ENCODE peak calls at places on chromosomes 3 and 15, in six cellular contexts. J is adrenal gland, W is breast epithelium, C is tibial nerve, I is vagina, H is ovary. Q is an unnamed sample.

GRCh38 chr3:114519415-114519814 is 225.6 kb downstream of the TIGIT start:
- DNase-seq in J (no peak), W (no peak), C (no peak), I (no peak), H (no peak), Q (no peak)

GRCh38 chr3:52046186-52046913 is 10.0 kb downstream of the DUSP7 start:
- DNase-seq in J (peak; percentile 79), W (no peak), C (no peak), I (no peak), H (no peak), Q (peak; percentile 95)

GRCh38 chr3:96007650-96008195 is 806.7 kb upstream of the EPHA6 start:
- DNase-seq in J (no peak), W (no peak), C (no peak), I (no peak), H (no peak), Q (no peak)

GRCh38 chr3:98801042-98801747 is 38.1 kb downstream of the ST3GAL6 start:
- DNase-seq in J (no peak), W (no peak), C (no peak), I (no peak), H (no peak), Q (no peak)

GRCh38 chr3:193946945-193947344 is 189.0 kb upstream of the HES1 start:
- DNase-seq in J (no peak), W (no peak), C (no peak), I (no peak), H (no peak), Q (no peak)

GRCh38 chr3:168865022-168865551 is 769.4 kb upstream of the GOLIM4 start:
- DNase-seq in J (no peak), W (no peak), C (peak; percentile 26), I (no peak), H (no peak), Q (no peak)

GRCh38 chr3:181358060-181358459 is 353.7 kb upstream of the SOX2 start:
- DNase-seq in J (no peak), W (no peak), C (no peak), I (no peak), H (no peak), Q (no peak)

GRCh38 chr3:88231207-88231606 is 81.4 kb downstream of the C3orf38 start:
- DNase-seq in J (no peak), W (no peak), C (no peak), I (no peak), H (no peak), Q (peak; percentile 5)

GRCh38 chr3:107142171-107142570 is 235.1 kb upstream of the CCDC54 start:
- DNase-seq in J (no peak), W (no peak), C (no peak), I (no peak), H (no peak), Q (no peak)

GRCh38 chr15:48049736-48050135 is 71.1 kb upstream of the SLC24A5 start:
- DNase-seq in J (no peak), W (no peak), C (no peak), I (no peak), H (no peak), Q (no peak)

GRCh38 chr15:69154684-69155083 is 5.8 kb upstream of the GLCE start:
- DNase-seq in J (no peak), W (no peak), C (no peak), I (no peak), H (no peak), Q (no peak)

GRCh38 chr3:30461311-30461710 is 145.1 kb upstream of the TGFBR2 start:
- DNase-seq in J (no peak), W (no peak), C (no peak), I (no peak), H (no peak), Q (no peak)

GRCh38 chr15:56468271-56468912 is 3.5 kb upstream of the MNS1 start:
- DNase-seq in J (no peak), W (no peak), C (no peak), I (no peak), H (no peak), Q (no peak)

GRCh38 chr3:43748179-43748578 is 57.4 kb downstream of the ABHD5 start:
- DNase-seq in J (no peak), W (no peak), C (no peak), I (no peak), H (no peak), Q (no peak)

GRCh38 chr3:11206316-11206715 is 52.0 kb downstream of the HRH1 start:
- DNase-seq in J (no peak), W (no peak), C (no peak), I (no peak), H (no peak), Q (no peak)

GRCh38 chr15:59611277-59612260 is at the start of gene GCNT3:
- DNase-seq in J (peak; percentile 43), W (no peak), C (no peak), I (no peak), H (no peak), Q (peak; percentile 20)

GRCh38 chr3:87920549-87920948 is 138.3 kb downstream of the CGGBP1 start:
- DNase-seq in J (no peak), W (no peak), C (no peak), I (no peak), H (no peak), Q (no peak)

GRCh38 chr15:40091861-40092415 is 16.7 kb downstream of the BMF start:
- DNase-seq in J (no peak), W (no peak), C (no peak), I (no peak), H (no peak), Q (no peak)

GRCh38 chr3:151228291-151229125 is 25.5 kb upstream of the GPR171 start:
- DNase-seq in J (peak; percentile 42), W (no peak), C (no peak), I (no peak), H (no peak), Q (no peak)

GRCh38 chr3:32018723-32019564 is 37.4 kb downstream of the ZNF860 start:
- DNase-seq in J (no peak), W (no peak), C (peak; percentile 24), I (no peak), H (no peak), Q (peak; percentile 30)

GRCh38 chr3:113245775-113246174 is 34.4 kb downstream of the BOC start:
- DNase-seq in J (no peak), W (no peak), C (peak; percentile 70), I (no peak), H (no peak), Q (no peak)

GRCh38 chr3:52841211-52841980 is 6.6 kb upstream of the MUSTN1 start:
- DNase-seq in J (peak; percentile 61), W (no peak), C (no peak), I (no peak), H (no peak), Q (no peak)

GRCh38 chr3:49171775-49172500 is 540 bp downstream of the KLHDC8B start:
- DNase-seq in J (no peak), W (no peak), C (no peak), I (no peak), H (no peak), Q (no peak)

GRCh38 chr3:9398715-9399708 is 1.6 kb downstream of the SETD5 start:
- DNase-seq in J (peak; percentile 50), W (no peak), C (no peak), I (no peak), H (no peak), Q (no peak)

GRCh38 chr3:9397911-9398714 is 698 bp downstream of the SETD5 start:
- DNase-seq in J (peak; percentile 68), W (peak; percentile 54), C (peak; percentile 32), I (no peak), H (peak; percentile 53), Q (no peak)

GRCh38 chr3:9400626-9401025 is 3.2 kb downstream of the SETD5 start:
- DNase-seq in J (no peak), W (no peak), C (no peak), I (no peak), H (no peak), Q (no peak)

GRCh38 chr3:9401986-9402385 is 4.6 kb downstream of the SETD5 start:
- DNase-seq in J (no peak), W (no peak), C (no peak), I (no peak), H (no peak), Q (no peak)

GRCh38 chr3:9399746-9400145 is 2.3 kb downstream of the SETD5 start:
- DNase-seq in J (peak; percentile 86), W (peak; percentile 54), C (peak; percentile 53), I (no peak), H (peak; percentile 74), Q (peak; percentile 42)
- TF ChIP-seq POLR2A in J (no peak), W (no peak), C (no peak), I (peak; percentile 22), H (no peak), Q (no peak)

DNA sequence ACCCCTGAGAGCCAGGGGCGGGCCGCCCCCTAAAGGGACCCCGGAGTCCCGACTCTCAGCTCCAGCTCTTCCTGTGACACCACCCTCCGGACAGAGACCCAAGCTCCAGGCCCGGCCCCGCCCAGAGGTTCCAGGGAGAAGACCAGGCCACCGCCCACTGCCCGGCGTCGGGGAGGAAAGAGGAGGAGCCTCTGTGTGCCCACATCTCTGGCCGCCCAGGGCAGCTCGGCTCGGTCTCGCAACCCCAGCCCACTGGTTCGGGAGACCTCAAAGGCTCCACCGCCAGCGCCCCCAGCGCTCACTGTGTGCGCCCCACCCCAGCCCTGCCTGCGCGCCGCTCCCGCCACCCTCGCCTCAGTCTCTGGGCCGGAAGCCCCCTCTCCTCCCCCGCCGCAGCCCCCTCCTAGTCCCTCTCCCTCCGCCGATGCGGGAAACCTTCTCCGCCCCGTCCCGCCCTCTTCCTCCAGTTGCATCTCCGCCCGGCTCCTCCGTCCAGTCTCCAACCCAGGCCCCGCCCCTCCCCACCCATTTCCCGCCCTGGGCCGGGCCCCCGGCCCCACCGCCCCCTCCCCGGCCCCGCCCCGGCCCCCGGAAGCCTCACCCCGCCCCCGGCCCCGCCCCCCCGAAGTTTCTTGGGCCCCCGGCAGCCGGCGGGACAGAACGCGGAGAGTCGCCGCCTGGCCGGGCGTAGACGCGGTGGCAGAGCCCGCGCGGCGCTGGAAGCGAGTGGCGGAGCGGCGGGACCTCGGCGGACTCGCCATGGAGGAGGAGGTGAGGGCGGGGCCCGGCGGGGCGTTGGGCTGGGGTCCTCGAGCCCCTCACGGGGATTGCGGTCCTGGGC is at the start of gene PLEKHO2:
- DNase-seq in J (peak; percentile 99), W (peak; percentile 95), C (peak; percentile 91), I (no peak), H (peak; percentile 98), Q (peak; percentile 83)
- TF ChIP-seq POLR2A in J (peak; percentile 83), W (peak; percentile 77), C (peak; percentile 79), I (peak; percentile 89), H (peak; percentile 85), Q (peak; percentile 96)

GRCh38 chr3:127774647-127775046 is 47.7 kb downstream of the MGLL start:
- DNase-seq in J (no peak), W (no peak), C (no peak), I (no peak), H (no peak), Q (no peak)

GRCh38 chr3:127776347-127776746 is 46.0 kb downstream of the MGLL start:
- DNase-seq in J (no peak), W (no peak), C (no peak), I (no peak), H (no peak), Q (no peak)

GRCh38 chr3:127777332-127777731 is 45.0 kb downstream of the MGLL start:
- DNase-seq in J (no peak), W (no peak), C (no peak), I (no peak), H (no peak), Q (no peak)

GRCh38 chr3:127773752-127774395 is 48.4 kb downstream of the MGLL start:
- DNase-seq in J (no peak), W (no peak), C (no peak), I (no peak), H (no peak), Q (no peak)

GRCh38 chr3:127775398-127776109 is 46.8 kb downstream of the MGLL start:
- DNase-seq in J (peak; percentile 60), W (no peak), C (peak; percentile 46), I (no peak), H (no peak), Q (no peak)
- TF ChIP-seq POLR2A in J (no peak), W (no peak), C (no peak), I (no peak), H (no peak), Q (no peak)

GRCh38 chr3:65107174-65107573 is 419.4 kb upstream of the ADAMTS9 start:
- DNase-seq in J (peak; percentile 13), W (no peak), C (no peak), I (no peak), H (no peak), Q (no peak)
- TF ChIP-seq POLR2A in J (no peak), W (no peak), C (no peak), I (no peak), H (no peak), Q (no peak)

Q was measured in H54.